ENCODE peak calls at places on chromosomes 3 and 15, in four cellular contexts. U is HepG2, H is A549, A is K562. O is an unnamed sample.

GRCh38 chr15:35743320-35743719 is 197.4 kb upstream of the DPH6 start:
- DNase-seq in U (no peak), H (no peak), A (no peak), O (no peak)

GRCh38 chr15:22951381-22952280 is 28.5 kb downstream of the CYFIP1 start:
- DNase-seq in H (no peak), U (no peak), A (no peak), O (no peak)

GRCh38 chr3:155890671-155891190 is 20.3 kb downstream of the GMPS start:
- DNase-seq in H (peak), A (peak), U (peak), O (no peak)

GRCh38 chr3:128878556-128879124 is 780 bp upstream of the ACAD9 start:
- DNase-seq in H (no peak), A (peak), U (peak), O (no peak)

GRCh38 chr3:88882121-88882520 is 225.3 kb upstream of the EPHA3 start:
- DNase-seq in A (no peak), H (no peak), U (no peak), O (no peak)

GRCh38 chr3:142501004-142501926 is 53.4 kb upstream of the XRN1 start:
- DNase-seq in A (no peak), U (no peak), H (peak), O (no peak)

GRCh38 chr15:62857411-62857853 is 185.1 kb upstream of the TPM1 start:
- DNase-seq in A (no peak), H (peak), U (no peak), O (no peak)

GRCh38 chr3:67655364-67656121 is 1.1 kb upstream of the SUCLG2 start:
- DNase-seq in U (peak), H (peak), A (no peak), O (no peak)

GRCh38 chr3:50226888-50227389 is 9.1 kb upstream of the GNAI2 start:
- DNase-seq in A (peak), U (no peak), H (peak), O (peak)

GRCh38 chr3:137948400-137949072 is 61.4 kb upstream of the CLDN18 start:
- DNase-seq in H (no peak), U (no peak), A (no peak), O (no peak)

GRCh38 chr15:39426552-39427532 is 154.0 kb upstream of the THBS1 start:
- DNase-seq in H (no peak), U (no peak), A (peak), O (no peak)

GRCh38 chr3:13427662-13428603 is 7.8 kb upstream of the NUP210 start:
- DNase-seq in U (no peak), H (no peak), A (peak), O (no peak)

GRCh38 chr3:97464035-97464434 is 300.5 kb upstream of the ARL6 start:
- DNase-seq in H (no peak), U (no peak), A (no peak), O (peak)

GRCh38 chr15:42010434-42010833 is 10.4 kb downstream of the PLA2G4E start:
- DNase-seq in U (no peak), H (no peak), A (no peak), O (no peak)

GRCh38 chr3:88809993-88810392 is 297.4 kb upstream of the EPHA3 start:
- DNase-seq in H (no peak), U (no peak), A (no peak), O (no peak)

GRCh38 chr15:75049392-75049791 is 26.0 kb downstream of the PPCDC start:
- DNase-seq in H (no peak), U (no peak), A (no peak), O (no peak)

GRCh38 chr3:25542571-25543039 is 114.5 kb downstream of the RARB start:
- DNase-seq in H (no peak), A (no peak), U (no peak), O (no peak)

GRCh38 chr3:66400381-66401156 is 100.3 kb downstream of the LRIG1 start:
- DNase-seq in U (no peak), H (no peak), A (no peak), O (no peak)

GRCh38 chr3:21620511-21621395 is 130.3 kb downstream of the ZNF385D start:
- DNase-seq in A (no peak), U (no peak), H (no peak), O (no peak)

GRCh38 chr15:101152914-101153313 is 98.9 kb downstream of the CHSY1 start:
- DNase-seq in H (peak), U (peak), A (peak), O (peak)

GRCh38 chr3:157082305-157082981 is 77.5 kb downstream of the CCNL1 start:
- DNase-seq in H (no peak), U (no peak), A (no peak), O (no peak)

GRCh38 chr3:141218204-141218603 is 13.4 kb upstream of the PXYLP1 start:
- DNase-seq in A (no peak), H (no peak), U (no peak), O (no peak)

GRCh38 chr3:172782235-172782634 is 31.7 kb downstream of the ECT2 start:
- DNase-seq in H (no peak), A (no peak), U (no peak), O (no peak)

GRCh38 chr3:23751485-23751811 is 54.3 kb upstream of the UBE2E1 start:
- DNase-seq in H (no peak), U (no peak), A (no peak), O (peak)

GRCh38 chr3:82085811-82086475 is 324.5 kb upstream of the GBE1 start:
- DNase-seq in A (no peak), H (no peak), U (no peak), O (no peak)

GRCh38 chr3:179026636-179027035 is 45.0 kb downstream of the ZMAT3 start:
- DNase-seq in A (no peak), H (no peak), U (no peak), O (no peak)

GRCh38 chr3:65751123-65751700 is 287.5 kb downstream of the MAGI1 start:
- DNase-seq in H (peak), A (peak), U (peak), O (peak)

GRCh38 chr3:110773413-110773954 is 298.1 kb upstream of the NECTIN3 start:
- DNase-seq in U (peak), H (peak), A (no peak), O (no peak)

GRCh38 chr3:25380222-25380739 is 47.8 kb upstream of the RARB start:
- DNase-seq in U (no peak), H (no peak), A (no peak), O (no peak)

GRCh38 chr3:69241769-69242168 is 119.4 kb upstream of the LMOD3 start:
- DNase-seq in U (no peak), H (no peak), A (no peak), O (no peak)

GRCh38 chr3:111338059-111338698 is 203.8 kb upstream of the CD96 start:
- DNase-seq in U (peak), A (peak), H (peak), O (peak)

GRCh38 chr3:140164922-140165590 is 230.1 kb downstream of the CLSTN2 start:
- DNase-seq in U (no peak), H (no peak), A (no peak), O (no peak)

GRCh38 chr15:71083349-71083748 is 31.9 kb upstream of the THSD4 start:
- DNase-seq in H (no peak), A (no peak), U (no peak), O (no peak)

DNA sequence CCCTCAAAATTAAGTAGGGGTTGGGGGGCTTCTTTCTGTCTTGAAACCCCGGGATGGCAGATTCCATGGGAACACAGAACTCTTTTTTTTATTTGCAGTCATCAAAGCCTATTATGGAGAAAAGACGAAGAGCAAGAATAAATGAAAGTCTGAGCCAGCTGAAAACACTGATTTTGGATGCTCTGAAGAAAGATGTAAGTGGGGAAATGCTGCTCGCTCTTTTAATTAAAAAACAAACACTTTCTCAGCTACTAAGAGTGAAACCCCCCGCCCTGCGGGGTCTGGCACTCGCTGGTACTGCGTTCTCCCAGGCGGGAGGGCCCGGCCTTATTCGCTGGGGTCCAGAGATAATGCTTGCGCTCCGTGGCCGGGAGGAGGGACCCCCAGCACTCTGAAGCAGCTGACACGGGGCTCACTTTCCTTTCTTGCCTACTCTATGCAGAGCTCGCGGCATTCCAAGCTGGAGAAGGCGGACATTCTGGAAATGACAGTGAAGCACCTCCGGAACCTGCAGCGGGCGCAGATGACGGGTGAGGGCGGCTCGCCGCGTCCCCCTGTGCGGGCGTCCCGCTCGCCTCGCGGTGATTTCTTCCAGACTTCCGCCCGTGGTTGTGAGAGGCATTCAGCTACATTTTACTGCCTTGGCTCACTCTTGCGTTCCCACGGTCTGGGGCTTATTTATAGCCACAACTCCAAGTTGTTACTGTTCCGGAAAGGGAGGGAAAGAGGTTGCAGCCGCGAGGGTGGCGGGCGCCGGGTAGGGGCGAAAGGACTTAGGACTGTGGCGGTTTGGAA is 768 bp downstream of the HES1 start:
- DNase-seq in A (no peak), H (peak), U (peak), O (peak)
- TF ChIP-seq NR3C1 in A (peak), H (no peak), U (no peak), O (no peak)

GRCh38 chr15:55893852-55894251 is 99.6 kb downstream of the NEDD4 start:
- DNase-seq in A (no peak), H (no peak), U (no peak), O (no peak)

GRCh38 chr15:55894406-55894965 is 98.9 kb downstream of the NEDD4 start:
- DNase-seq in U (no peak), H (no peak), A (no peak), O (no peak)

GRCh38 chr15:55900019-55900418 is 93.4 kb downstream of the NEDD4 start:
- DNase-seq in H (no peak), U (no peak), A (no peak), O (no peak)

GRCh38 chr15:55899537-55899936 is 93.9 kb downstream of the NEDD4 start:
- DNase-seq in A (no peak), H (no peak), U (no peak), O (no peak)

DNA sequence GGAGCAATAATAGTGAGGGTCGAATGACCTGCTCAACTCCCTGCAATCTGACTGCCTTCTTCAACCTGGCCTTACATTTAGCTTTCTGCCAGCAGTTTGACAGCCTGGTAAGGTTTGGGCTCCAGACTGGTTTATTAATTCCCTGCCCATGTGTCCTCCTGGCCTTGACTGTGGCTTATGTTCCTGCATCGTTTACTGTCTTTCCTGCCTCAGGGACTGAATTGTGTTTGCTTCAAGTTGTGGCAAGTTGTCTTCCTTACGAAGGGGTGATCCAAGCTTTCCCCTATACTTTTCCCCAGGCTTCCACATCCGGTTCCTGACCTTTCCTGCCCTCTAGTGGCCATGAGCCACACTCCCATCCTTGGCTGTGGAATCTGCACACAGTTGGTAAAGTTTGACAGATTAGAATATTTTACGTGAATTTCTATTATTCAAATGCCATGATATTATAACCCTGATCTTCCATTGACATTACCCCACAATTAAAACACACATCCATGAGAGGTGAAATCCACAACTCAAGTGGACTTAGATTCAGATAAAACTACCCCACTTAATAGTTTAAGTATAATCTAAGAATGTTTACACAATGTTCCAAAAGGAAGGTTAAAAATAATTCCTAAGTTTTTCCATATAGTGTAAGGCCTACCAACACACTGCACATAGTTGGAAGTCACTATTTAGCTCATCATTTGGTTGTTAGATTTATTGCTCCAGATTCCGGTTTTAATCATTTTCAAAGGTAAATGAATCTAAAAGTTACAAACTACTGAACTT is 95.7 kb downstream of the NEDD4 start:
- DNase-seq in H (peak), U (peak), A (peak), O (peak)
- TF ChIP-seq NR3C1 in H (no peak), U (no peak), A (no peak), O (no peak)

GRCh38 chr15:89442155-89442554 is 54.2 kb downstream of the RHCG start:
- DNase-seq in U (no peak), H (no peak), A (no peak), O (no peak)

GRCh38 chr15:89439764-89440163 is 56.6 kb downstream of the RHCG start:
- DNase-seq in A (no peak), H (no peak), U (no peak), O (no peak)

GRCh38 chr15:89444241-89444797 is 52.1 kb downstream of the RHCG start:
- DNase-seq in H (no peak), A (no peak), U (no peak), O (no peak)

GRCh38 chr15:89442671-89443307 is 53.6 kb downstream of the RHCG start:
- DNase-seq in U (peak), A (peak), H (peak), O (peak)

DNA sequence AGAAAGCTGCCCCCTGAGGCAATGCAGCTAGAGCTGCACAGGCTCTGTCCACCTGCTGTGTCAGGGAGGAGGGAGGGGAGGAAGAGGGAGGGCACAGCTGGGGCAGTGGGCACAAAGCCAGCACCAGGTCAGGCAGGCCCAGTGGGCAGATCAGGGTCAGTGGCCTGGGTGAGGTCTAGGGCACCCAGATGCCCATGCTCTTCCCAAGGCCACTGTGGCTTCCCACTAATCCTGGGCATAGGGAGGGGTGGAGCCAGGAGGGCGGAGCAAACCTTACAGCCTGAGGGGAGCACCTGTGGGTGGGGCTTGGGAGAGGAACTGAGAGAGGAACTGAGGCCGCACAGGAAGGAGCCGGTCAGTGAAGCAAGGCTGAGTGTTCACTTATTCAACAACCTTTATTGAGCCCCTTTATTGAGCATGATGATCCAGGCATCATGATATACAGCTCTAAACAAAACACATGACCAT is 55.1 kb downstream of the RHCG start:
- DNase-seq in A (no peak), H (no peak), U (no peak), O (no peak)
- TF ChIP-seq NR3C1 in A (no peak), H (no peak), U (no peak), O (no peak)

DNA sequence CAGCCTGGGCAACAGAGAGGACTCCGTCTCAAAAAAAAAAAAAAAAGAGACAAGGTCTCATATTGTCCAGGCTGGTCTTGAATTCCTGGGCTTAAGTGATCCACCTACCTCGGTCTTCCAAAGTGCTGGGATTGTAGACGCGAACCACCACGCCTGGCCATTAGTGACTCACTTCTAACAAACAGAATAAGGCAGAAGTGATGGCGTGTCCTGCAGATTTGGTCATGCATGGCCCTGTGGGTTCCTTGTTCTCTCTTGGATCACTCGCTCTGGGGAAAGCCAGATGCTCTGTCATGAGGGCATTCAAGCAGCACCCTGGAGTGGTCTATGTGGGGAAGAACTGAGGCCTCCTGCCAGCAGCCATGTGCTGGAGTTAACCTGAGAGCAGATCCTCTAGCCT is 27.4 kb upstream of the TJP1 start:
- DNase-seq in U (no peak), A (no peak), H (no peak), O (no peak)
- TF ChIP-seq NR3C1 in U (no peak), A (no peak), H (no peak), O (no peak)